ENCODE peak calls at places on chromosome 11, in ten cellular contexts. One of them, this sample, is unnamed.

GRCh38 chr11:119793335-119793984 is 64.5 kb upstream of the NECTIN1 start:
- DNase-seq in left cardiac atrium: no peak
- DNase-seq in MG63: peak; percentile 20
- DNase-seq in neuronal stem cell: no peak
- DNase-seq in NCI-H345: no peak
- DNase-seq in body of pancreas: no peak
- DNase-seq in activated T-helper 9 cell treated with anti-CD3 and anti-CD28 coated beads, Interleukin-2, amount 50 U/mL, for 16 hours: no peak
- DNase-seq in KBM-7: no peak
- DNase-seq in T-cell: no peak
- DNase-seq in uterus: no peak
- DNase-seq in this sample: no peak

GRCh38 chr11:69691449-69691848 is 12.4 kb downstream of the FGF19 start:
- DNase-seq in uterus: no peak
- DNase-seq in body of pancreas: no peak
- DNase-seq in neuronal stem cell: no peak
- DNase-seq in NCI-H345: no peak
- DNase-seq in left cardiac atrium: no peak
- DNase-seq in KBM-7: no peak
- DNase-seq in T-cell: no peak
- DNase-seq in activated T-helper 9 cell treated with anti-CD3 and anti-CD28 coated beads, Interleukin-2, amount 50 U/mL, for 16 hours: no peak
- DNase-seq in MG63: no peak
- DNase-seq in this sample: peak; percentile 72

GRCh38 chr11:121133046-121133445 is 32.0 kb downstream of the TECTA start:
- DNase-seq in NCI-H345: no peak
- DNase-seq in activated T-helper 9 cell treated with anti-CD3 and anti-CD28 coated beads, Interleukin-2, amount 50 U/mL, for 16 hours: no peak
- DNase-seq in left cardiac atrium: no peak
- DNase-seq in MG63: no peak
- DNase-seq in neuronal stem cell: no peak
- DNase-seq in uterus: no peak
- DNase-seq in KBM-7: no peak
- DNase-seq in body of pancreas: no peak
- DNase-seq in T-cell: no peak
- DNase-seq in this sample: no peak

GRCh38 chr11:120108785-120109168 is 29.1 kb downstream of the TRIM29 start:
- DNase-seq in neuronal stem cell: no peak
- DNase-seq in MG63: no peak
- DNase-seq in NCI-H345: no peak
- DNase-seq in activated T-helper 9 cell treated with anti-CD3 and anti-CD28 coated beads, Interleukin-2, amount 50 U/mL, for 16 hours: no peak
- DNase-seq in left cardiac atrium: no peak
- DNase-seq in uterus: no peak
- DNase-seq in KBM-7: peak; percentile 16
- DNase-seq in body of pancreas: peak; percentile 16
- DNase-seq in T-cell: no peak
- DNase-seq in this sample: no peak

GRCh38 chr11:66689661-66690590 is 12.2 kb upstream of the RBM4B start:
- DNase-seq in NCI-H345: no peak
- DNase-seq in T-cell: no peak
- DNase-seq in activated T-helper 9 cell treated with anti-CD3 and anti-CD28 coated beads, Interleukin-2, amount 50 U/mL, for 16 hours: no peak
- DNase-seq in neuronal stem cell: no peak
- DNase-seq in body of pancreas: no peak
- DNase-seq in MG63: no peak
- DNase-seq in left cardiac atrium: no peak
- DNase-seq in KBM-7: no peak
- DNase-seq in uterus: no peak
- DNase-seq in this sample: no peak

GRCh38 chr11:69854719-69855118 is 35.5 kb upstream of the FGF3 start:
- DNase-seq in neuronal stem cell: no peak
- DNase-seq in NCI-H345: no peak
- DNase-seq in body of pancreas: no peak
- DNase-seq in MG63: peak; percentile 38
- DNase-seq in left cardiac atrium: no peak
- DNase-seq in uterus: no peak
- DNase-seq in activated T-helper 9 cell treated with anti-CD3 and anti-CD28 coated beads, Interleukin-2, amount 50 U/mL, for 16 hours: no peak
- DNase-seq in T-cell: no peak
- DNase-seq in KBM-7: no peak
- DNase-seq in this sample: peak; percentile 35

GRCh38 chr11:62708423-62709261 is 1.2 kb downstream of the GNG3 start:
- DNase-seq in uterus: peak; percentile 39
- DNase-seq in activated T-helper 9 cell treated with anti-CD3 and anti-CD28 coated beads, Interleukin-2, amount 50 U/mL, for 16 hours: no peak
- DNase-seq in T-cell: peak; percentile 47
- DNase-seq in body of pancreas: no peak
- DNase-seq in neuronal stem cell: no peak
- DNase-seq in MG63: no peak
- DNase-seq in KBM-7: no peak
- DNase-seq in NCI-H345: peak; percentile 70
- DNase-seq in left cardiac atrium: no peak
- DNase-seq in this sample: no peak

GRCh38 chr11:125623064-125623463 is 1.9 kb upstream of the CHEK1 start:
- DNase-seq in T-cell: no peak
- DNase-seq in uterus: no peak
- DNase-seq in left cardiac atrium: no peak
- DNase-seq in KBM-7: no peak
- DNase-seq in neuronal stem cell: no peak
- DNase-seq in body of pancreas: no peak
- DNase-seq in MG63: no peak
- DNase-seq in NCI-H345: no peak
- DNase-seq in activated T-helper 9 cell treated with anti-CD3 and anti-CD28 coated beads, Interleukin-2, amount 50 U/mL, for 16 hours: no peak
- DNase-seq in this sample: no peak

GRCh38 chr11:106697058-106697457 is 321.2 kb downstream of the GUCY1A2 start:
- DNase-seq in left cardiac atrium: no peak
- DNase-seq in T-cell: no peak
- DNase-seq in MG63: no peak
- DNase-seq in NCI-H345: no peak
- DNase-seq in uterus: no peak
- DNase-seq in neuronal stem cell: no peak
- DNase-seq in body of pancreas: no peak
- DNase-seq in KBM-7: no peak
- DNase-seq in activated T-helper 9 cell treated with anti-CD3 and anti-CD28 coated beads, Interleukin-2, amount 50 U/mL, for 16 hours: no peak
- DNase-seq in this sample: peak; percentile 41

This sample was measured in MCF 10A.